ENCODE peak calls at places on chromosomes 12 and 14, in six cellular contexts. U is A549; X is stimulated activated CD4-positive, alpha-beta T cell treated with anti-CD3 and anti-CD28 coated beads, TNF-alpha, amount 100 ng/mL, for 1 hour; N is activated naive CD4-positive, alpha-beta T cell treated with anti-CD3 and anti-CD28 coated beads, Interleukin-2, amount 10 ng/mL, durations not matched to agents 7 days and 5 days; K is KBM-7; M is NCI-H510A. I is an unnamed sample.

GRCh38 chr14:65565948-65566347 is 153.4 kb downstream of the FUT8 start:
- DNase-seq in U (no peak), K (no peak), N (no peak), M (no peak), X (no peak), I (no peak)

GRCh38 chr12:131773582-131774221 is 54.5 kb upstream of the MMP17 start:
- DNase-seq in M (no peak), U (no peak), X (no peak), K (no peak), N (peak), I (no peak)

GRCh38 chr14:64628940-64629403 is 75.3 kb upstream of the PLEKHG3 start:
- DNase-seq in M (no peak), N (no peak), K (no peak), U (peak), X (no peak), I (no peak)

GRCh38 chr14:72128629-72129028 is 196.4 kb downstream of the RGS6 start:
- DNase-seq in U (no peak), N (no peak), M (no peak), K (peak), X (no peak), I (no peak)

GRCh38 chr14:94025720-94026119 is 420 bp upstream of the OTUB2 start:
- DNase-seq in X (no peak), U (no peak), K (no peak), M (no peak), N (no peak), I (no peak)

GRCh38 chr14:104446611-104447010 is 133.0 kb upstream of the C14orf180 start:
- DNase-seq in X (no peak), K (no peak), U (no peak), M (no peak), N (no peak), I (no peak)

GRCh38 chr14:96105921-96106441 is 66.8 kb downstream of the C14orf132 start:
- DNase-seq in K (no peak), X (no peak), N (no peak), M (peak), U (no peak), I (no peak)

GRCh38 chr12:124581792-124582424 is 14.5 kb upstream of the NCOR2 start:
- DNase-seq in X (no peak), N (no peak), M (no peak), K (no peak), U (no peak), I (no peak)

GRCh38 chr14:22871962-22872832 is 657 bp downstream of the LRP10 start:
- DNase-seq in N (peak), K (peak), U (peak), X (peak), M (peak), I (peak)

GRCh38 chr14:72883963-72884362 is 9.9 kb downstream of the DPF3 start:
- DNase-seq in N (peak), X (no peak), K (no peak), M (no peak), U (no peak), I (no peak)

GRCh38 chr12:55974308-55974724 is 438 bp downstream of the RAB5B start:
- DNase-seq in M (peak), X (no peak), U (peak), K (peak), N (peak), I (no peak)

GRCh38 chr12:76124456-76124855 is 40.0 kb upstream of the NAP1L1 start:
- DNase-seq in M (no peak), N (no peak), U (no peak), K (no peak), X (no peak), I (no peak)

GRCh38 chr14:51922624-51923023 is 62.2 kb downstream of the GNG2 start:
- DNase-seq in N (no peak), U (no peak), K (no peak), M (no peak), X (no peak), I (no peak)

GRCh38 chr12:6084261-6084968 is 40.1 kb downstream of the VWF start:
- DNase-seq in N (no peak), X (no peak), M (no peak), U (peak), K (no peak), I (no peak)

GRCh38 chr14:103204852-103205540 is 81.7 kb downstream of the TNFAIP2 start:
- DNase-seq in U (no peak), M (no peak), X (no peak), N (peak), K (peak), I (no peak)

GRCh38 chr12:56266634-56267442 is at the start of gene COQ10A:
- DNase-seq in M (peak), K (peak), X (peak), U (peak), N (peak), I (peak)

GRCh38 chr14:59344711-59345455 is 120.3 kb downstream of the GPR135 start:
- DNase-seq in X (no peak), M (no peak), U (no peak), N (no peak), K (no peak), I (no peak)

GRCh38 chr14:43316427-43316826 is 1190.7 kb downstream of the FSCB start:
- DNase-seq in M (no peak), U (no peak), K (no peak), N (no peak), X (no peak), I (no peak)

GRCh38 chr12:120839503-120839902 is 64.7 kb downstream of the SPPL3 start:
- DNase-seq in M (no peak), X (no peak), N (no peak), K (no peak), U (no peak), I (no peak)

GRCh38 chr12:121719926-121720414 is 7.4 kb downstream of the TMEM120B start:
- DNase-seq in X (no peak), N (no peak), K (no peak), U (no peak), M (no peak), I (no peak)

GRCh38 chr12:80925983-80926382 is 11.8 kb downstream of the LIN7A start:
- DNase-seq in U (no peak), M (no peak), N (no peak), X (no peak), K (no peak), I (no peak)

GRCh38 chr14:54606178-54606577 is 39.2 kb downstream of the SAMD4A start:
- DNase-seq in M (no peak), N (no peak), K (no peak), U (no peak), X (no peak), I (no peak)

GRCh38 chr14:51626788-51627187 is 24.9 kb upstream of the FRMD6 start:
- DNase-seq in K (no peak), U (no peak), M (no peak), N (no peak), X (no peak), I (no peak)

GRCh38 chr14:35337074-35337556 is 44.9 kb downstream of the PSMA6 start:
- DNase-seq in M (no peak), K (no peak), X (no peak), N (no peak), U (no peak), I (no peak)

GRCh38 chr14:75259510-75259855 is 19.1 kb upstream of the FOS start:
- DNase-seq in M (no peak), N (no peak), X (no peak), U (peak), K (no peak), I (no peak)

GRCh38 chr12:56261503-56262230 is 3.5 kb upstream of the ANKRD52 start:
- DNase-seq in X (no peak), K (no peak), M (no peak), N (no peak), U (peak), I (no peak)

GRCh38 chr14:35883677-35884293 is 57.6 kb downstream of the BRMS1L start:
- DNase-seq in U (peak), M (peak), K (peak), X (no peak), N (peak), I (no peak)

GRCh38 chr14:85583311-85583710 is 53.4 kb downstream of the FLRT2 start:
- DNase-seq in N (no peak), K (no peak), X (no peak), U (no peak), M (no peak), I (no peak)

GRCh38 chr12:34033628-34034296 is 11.5 kb downstream of the ALG10 start:
- DNase-seq in K (peak), M (no peak), X (no peak), U (no peak), N (no peak), I (no peak)

GRCh38 chr12:43221216-43221615 is 330.8 kb downstream of the ADAMTS20 start:
- DNase-seq in M (no peak), U (no peak), X (no peak), K (no peak), N (no peak), I (no peak)

GRCh38 chr14:95340201-95340697 is 20.5 kb upstream of the CLMN start:
- DNase-seq in X (no peak), K (no peak), U (peak), M (no peak), N (no peak), I (no peak)

GRCh38 chr14:100748944-100749343 is 22.3 kb downstream of the DLK1 start:
- DNase-seq in U (no peak), M (no peak), N (no peak), K (no peak), X (no peak), I (no peak)

GRCh38 chr14:36394593-36394992 is 74.2 kb upstream of the MBIP start:
- DNase-seq in U (no peak), M (no peak), N (no peak), K (no peak), X (no peak), I (no peak)

I was measured in activated naive CD8-positive, alpha-beta T cell treated with anti-CD3 and anti-CD28 coated beads, Interleukin-2, amount 50 U/mL, for 16 hours.